ENCODE peak calls at places on chromosomes 2 and 18, in four cellular contexts. One of them, this sample, is unnamed.
A peak's percentile ranks its signal among the peaks of the same experiment; 100 is the strongest.

GRCh38 chr2:175884673-175885393 is 117.2 kb downstream of the LNPK start:
- DNase-seq in non-pigmented ciliary epithelial cell: no peak
- DNase-seq in NCI-H345: no peak
- DNase-seq in RWPE1: no peak
- DNase-seq in this sample: no peak

GRCh38 chr18:50659091-50660003 is 99.5 kb downstream of the MAPK4 start:
- DNase-seq in NCI-H345: no peak
- DNase-seq in non-pigmented ciliary epithelial cell: peak; percentile 9
- DNase-seq in RWPE1: peak; percentile 14
- DNase-seq in this sample: peak; percentile 42

GRCh38 chr2:108615480-108616090 is 81.3 kb downstream of the LIMS1 start:
- DNase-seq in NCI-H345: no peak
- DNase-seq in non-pigmented ciliary epithelial cell: no peak
- DNase-seq in RWPE1: no peak
- DNase-seq in this sample: no peak

GRCh38 chr2:3183766-3184165 is 193.9 kb downstream of the EIPR1 start:
- DNase-seq in RWPE1: no peak
- DNase-seq in NCI-H345: no peak
- DNase-seq in non-pigmented ciliary epithelial cell: no peak
- DNase-seq in this sample: no peak

GRCh38 chr2:65722028-65722427 is 289.6 kb upstream of the SPRED2 start:
- DNase-seq in NCI-H345: peak; percentile 3
- DNase-seq in RWPE1: peak; percentile 15
- DNase-seq in non-pigmented ciliary epithelial cell: no peak
- DNase-seq in this sample: no peak

GRCh38 chr2:118696786-118697465 is 150.5 kb downstream of the EN1 start:
- DNase-seq in RWPE1: no peak
- DNase-seq in NCI-H345: no peak
- DNase-seq in non-pigmented ciliary epithelial cell: no peak
- DNase-seq in this sample: no peak

GRCh38 chr2:182448371-182448770 is 21.5 kb upstream of the PDE1A start:
- DNase-seq in NCI-H345: no peak
- DNase-seq in RWPE1: no peak
- DNase-seq in non-pigmented ciliary epithelial cell: no peak
- DNase-seq in this sample: no peak

GRCh38 chr2:45533771-45534170 is 77.3 kb downstream of the SRBD1 start:
- DNase-seq in NCI-H345: no peak
- DNase-seq in RWPE1: no peak
- DNase-seq in non-pigmented ciliary epithelial cell: no peak
- DNase-seq in this sample: no peak

GRCh38 chr18:24603151-24603550 is 142.7 kb downstream of the HRH4 start:
- DNase-seq in NCI-H345: no peak
- DNase-seq in RWPE1: no peak
- DNase-seq in non-pigmented ciliary epithelial cell: no peak
- DNase-seq in this sample: no peak

GRCh38 chr2:234289789-234290188 is 207.1 kb downstream of the ARL4C start:
- DNase-seq in non-pigmented ciliary epithelial cell: no peak
- DNase-seq in NCI-H345: no peak
- DNase-seq in RWPE1: peak; percentile 60
- DNase-seq in this sample: peak; percentile 94

GRCh38 chr2:119301413-119301812 is 65.2 kb downstream of the C2orf76 start:
- DNase-seq in NCI-H345: peak; percentile 38
- DNase-seq in non-pigmented ciliary epithelial cell: peak; percentile 35
- DNase-seq in RWPE1: no peak
- DNase-seq in this sample: no peak

GRCh38 chr2:232541195-232541960 is 1.9 kb downstream of the CHRNG start:
- DNase-seq in RWPE1: no peak
- DNase-seq in non-pigmented ciliary epithelial cell: no peak
- DNase-seq in NCI-H345: no peak
- DNase-seq in this sample: no peak

GRCh38 chr18:52402814-52403213 is 62.8 kb downstream of the DCC start:
- DNase-seq in RWPE1: no peak
- DNase-seq in non-pigmented ciliary epithelial cell: no peak
- DNase-seq in NCI-H345: no peak
- DNase-seq in this sample: no peak

GRCh38 chr2:36708119-36708741 is 11.7 kb downstream of the VIT start:
- DNase-seq in non-pigmented ciliary epithelial cell: no peak
- DNase-seq in NCI-H345: no peak
- DNase-seq in RWPE1: peak; percentile 14
- DNase-seq in this sample: peak; percentile 64

GRCh38 chr2:158732573-158733429 is 62.3 kb upstream of the DAPL1 start:
- DNase-seq in NCI-H345: no peak
- DNase-seq in RWPE1: no peak
- DNase-seq in non-pigmented ciliary epithelial cell: no peak
- DNase-seq in this sample: no peak

GRCh38 chr2:203908344-203909185 is 28.0 kb upstream of the ICOS start:
- DNase-seq in NCI-H345: no peak
- DNase-seq in non-pigmented ciliary epithelial cell: no peak
- DNase-seq in RWPE1: no peak
- DNase-seq in this sample: no peak

GRCh38 chr2:222468338-222468737 is 44.0 kb downstream of the SGPP2 start:
- DNase-seq in non-pigmented ciliary epithelial cell: no peak
- DNase-seq in NCI-H345: peak; percentile 13
- DNase-seq in RWPE1: no peak
- DNase-seq in this sample: no peak

GRCh38 chr2:25373269-25373981 is 31.7 kb upstream of the DNMT3A start:
- DNase-seq in non-pigmented ciliary epithelial cell: no peak
- DNase-seq in NCI-H345: peak; percentile 84
- DNase-seq in RWPE1: peak; percentile 65
- DNase-seq in this sample: no peak